ENCODE peak calls at places on chromosome 21, in nine cellular contexts. M is uterus; V is psoas muscle; P is caudate nucleus; S is mammary epithelial cell; Q is CD8-positive, alpha-beta T cell; W is Panc1; D is CD4-positive, alpha-beta memory T cell; Z is neural progenitor cell. A is an unnamed sample.

GRCh38 chr21:32055305-32055704 is 182.5 kb downstream of the HUNK start:
- DNase-seq in M (no peak), V (no peak), P (no peak), S (no peak), Q (no peak), W (no peak), D (no peak), Z (no peak), A (no peak)

GRCh38 chr21:29371464-29371863 is 72.7 kb downstream of the BACH1 start:
- DNase-seq in M (no peak), V (no peak), P (no peak), S (no peak), Q (no peak), W (no peak), D (no peak), Z (no peak), A (no peak)

GRCh38 chr21:19507682-19508260 is 1104.2 kb upstream of the TMPRSS15 start:
- DNase-seq in M (no peak), V (no peak), P (no peak), S (no peak), Q (no peak), W (no peak), D (no peak), Z (peak; percentile 31), A (no peak)

GRCh38 chr21:42125571-42126544 is 54.7 kb downstream of the UMODL1 start:
- DNase-seq in M (no peak), V (no peak), P (no peak), S (no peak), Q (no peak), W (no peak), D (no peak), Z (peak; percentile 43), A (no peak)

GRCh38 chr21:42527489-42528158 is 14.0 kb downstream of the SLC37A1 start:
- DNase-seq in M (no peak), V (no peak), P (no peak), S (no peak), Q (peak; percentile 54), W (no peak), D (peak; percentile 85), Z (no peak), A (no peak)

GRCh38 chr21:29568020-29568419 is 269.3 kb downstream of the BACH1 start:
- DNase-seq in M (no peak), V (no peak), P (no peak), S (no peak), Q (no peak), W (no peak), D (no peak), Z (no peak), A (no peak)

GRCh38 chr21:29654855-29655254 is 284.9 kb downstream of the GRIK1 start:
- DNase-seq in M (no peak), V (no peak), P (no peak), S (no peak), Q (no peak), W (no peak), D (no peak), Z (no peak), A (no peak)

GRCh38 chr21:21111309-21111920 is 113.2 kb downstream of the NCAM2 start:
- DNase-seq in M (no peak), V (no peak), P (no peak), S (no peak), Q (no peak), W (no peak), D (no peak), Z (peak; percentile 10), A (no peak)

GRCh38 chr21:20026517-20026916 is 971.7 kb upstream of the NCAM2 start:
- DNase-seq in M (no peak), V (no peak), P (no peak), S (no peak), Q (no peak), W (no peak), D (no peak), Z (no peak), A (no peak)

GRCh38 chr21:34807881-34808568 is 139.2 kb downstream of the CLIC6 start:
- DNase-seq in M (peak; percentile 37), V (no peak), P (no peak), S (peak; percentile 96), Q (peak; percentile 62), W (peak; percentile 64), D (peak; percentile 39), Z (no peak), A (no peak)

GRCh38 chr21:35217504-35218060 is 168.5 kb upstream of the RUNX1 start:
- DNase-seq in M (no peak), V (no peak), P (no peak), S (peak; percentile 100), Q (no peak), W (peak; percentile 79), D (no peak), Z (no peak), A (no peak)

GRCh38 chr21:31338892-31339368 is 5.1 kb downstream of the TIAM1 start:
- DNase-seq in M (no peak), V (no peak), P (peak; percentile 45), S (no peak), Q (no peak), W (no peak), D (no peak), Z (peak; percentile 61), A (no peak)

GRCh38 chr21:33208534-33208933 is 21.2 kb upstream of the IFNAR2 start:
- DNase-seq in M (no peak), V (no peak), P (no peak), S (no peak), Q (no peak), W (no peak), D (no peak), Z (no peak), A (no peak)

GRCh38 chr21:33205476-33205875 is 24.3 kb upstream of the IFNAR2 start:
- DNase-seq in M (no peak), V (no peak), P (no peak), S (no peak), Q (peak; percentile 37), W (no peak), D (peak; percentile 35), Z (no peak), A (no peak)

GRCh38 chr21:33206771-33207290 is 22.9 kb upstream of the IFNAR2 start:
- DNase-seq in M (no peak), V (no peak), P (no peak), S (no peak), Q (no peak), W (no peak), D (no peak), Z (no peak), A (no peak)

GRCh38 chr21:33211305-33211704 is 18.4 kb upstream of the IFNAR2 start:
- DNase-seq in M (no peak), V (no peak), P (no peak), S (no peak), Q (no peak), W (no peak), D (no peak), Z (no peak), A (no peak)

DNA sequence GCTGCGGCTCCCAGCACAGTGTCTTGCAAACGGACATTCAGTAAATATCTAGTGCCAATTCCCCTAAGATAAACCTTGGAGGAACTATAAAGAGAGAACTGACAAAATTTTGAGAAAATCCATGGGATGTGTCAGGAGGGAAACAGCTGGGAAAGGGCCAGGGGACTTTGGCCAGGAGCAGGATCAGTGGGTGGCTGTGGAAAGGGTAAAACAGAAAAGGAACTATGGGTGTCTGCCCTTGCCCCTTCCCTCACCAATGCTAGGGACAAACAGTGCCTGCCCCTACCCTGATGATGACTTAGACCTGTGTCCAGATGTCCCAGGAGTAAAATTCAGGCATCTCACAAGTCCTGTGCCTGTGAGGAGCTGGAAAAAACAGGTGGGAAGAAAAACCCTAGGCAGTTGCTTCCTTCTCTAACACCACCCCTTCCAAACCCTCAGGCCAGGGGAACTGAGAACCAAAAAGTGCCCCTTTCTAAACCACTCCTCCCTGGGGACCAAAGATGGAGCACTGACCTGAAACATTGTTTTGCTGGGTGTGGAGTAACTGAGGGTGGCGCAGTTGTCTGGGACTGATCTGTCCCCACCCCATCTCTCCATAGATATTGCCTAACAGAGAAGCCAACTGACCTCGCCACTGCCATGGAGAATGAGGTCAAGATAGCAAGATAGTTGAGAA is 22.1 kb upstream of the IFNAR2 start:
- DNase-seq in M (no peak), V (no peak), P (no peak), S (no peak), Q (no peak), W (no peak), D (no peak), Z (no peak), A (no peak)
- H3K27ac ChIP-seq in M (no peak overlapping the region), V (no peak overlapping the region), P (no peak overlapping the region), S (no peak overlapping the region), Q (no peak overlapping the region), W (no peak overlapping the region), D (no peak overlapping the region), Z (no peak overlapping the region), A (no peak overlapping the region)

GRCh38 chr21:39209334-39209688 is 26.1 kb upstream of the PSMG1 start:
- DNase-seq in M (no peak), V (no peak), P (no peak), S (no peak), Q (no peak), W (no peak), D (no peak), Z (no peak), A (no peak)
- H3K27ac ChIP-seq in M (no peak overlapping the region), V (no peak overlapping the region), P (no peak overlapping the region), S (no peak overlapping the region), Q (no peak overlapping the region), W (no peak overlapping the region), D (no peak overlapping the region), Z (peak overlapping the region; percentile 21), A (no peak overlapping the region)

DNA sequence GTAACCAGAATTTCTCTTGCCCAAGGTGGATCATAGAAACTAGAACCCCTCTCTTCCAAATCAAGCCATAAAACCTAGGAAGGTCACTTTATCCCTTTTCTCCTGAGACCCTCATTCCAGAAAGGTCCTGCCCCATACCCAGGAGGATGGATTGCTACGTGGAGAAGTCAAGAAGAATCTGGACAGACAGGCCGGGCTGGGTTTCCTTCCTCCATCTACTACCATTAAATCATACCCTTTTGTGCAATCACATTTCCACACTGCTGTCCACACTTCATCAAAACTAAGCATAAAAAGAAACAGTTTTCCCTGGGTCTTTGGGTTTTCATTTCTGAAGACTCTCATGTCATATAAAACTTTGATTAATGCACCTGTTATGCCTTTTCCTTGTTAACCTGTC is 65.4 kb downstream of the C21orf91 start:
- DNase-seq in M (no peak), V (no peak), P (no peak), S (no peak), Q (no peak), W (no peak), D (no peak), Z (no peak), A (no peak)
- H3K27ac ChIP-seq in M (no peak overlapping the region), V (no peak overlapping the region), P (no peak overlapping the region), S (no peak overlapping the region), Q (no peak overlapping the region), W (no peak overlapping the region), D (no peak overlapping the region), Z (no peak overlapping the region), A (no peak overlapping the region)

DNA sequence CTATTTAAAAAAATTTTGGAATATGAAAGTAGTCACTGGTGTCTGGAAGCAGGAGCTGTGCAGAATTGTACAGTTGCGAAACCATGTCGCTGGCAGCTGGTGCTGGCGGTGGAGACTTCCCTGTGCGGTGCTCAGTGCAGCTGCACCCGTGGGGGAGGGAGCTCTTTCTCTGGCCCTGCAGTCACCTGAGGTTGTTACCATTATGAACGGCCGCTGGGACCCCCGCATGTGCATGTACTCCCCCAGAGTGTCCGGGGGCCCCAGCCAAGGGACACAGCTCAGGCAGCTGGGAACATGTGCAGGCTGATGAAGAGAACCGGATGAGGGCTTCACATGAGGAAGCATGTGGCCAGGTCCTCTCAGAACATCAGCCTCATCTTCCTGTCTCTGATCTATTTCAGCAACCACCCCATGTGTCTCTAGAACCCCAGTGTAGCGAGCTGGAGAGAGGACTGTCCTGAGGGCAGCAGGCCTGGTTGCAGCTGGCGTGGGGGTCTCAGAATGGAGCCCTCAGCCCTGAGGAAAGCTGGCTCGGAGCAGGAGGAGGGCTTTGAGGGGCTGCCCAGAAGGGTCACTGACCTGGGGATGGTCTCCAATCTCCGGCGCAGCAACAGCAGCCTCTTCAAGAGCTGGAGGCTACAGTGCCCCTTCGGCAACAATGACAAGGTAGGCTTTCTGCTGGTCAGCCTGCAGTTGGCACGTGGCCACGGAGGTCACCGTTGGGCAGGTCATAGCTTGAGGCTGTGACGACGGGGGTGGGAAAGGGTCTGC is at the start of gene TRPM2:
- DNase-seq in M (peak; percentile 70), V (peak; percentile 88), P (no peak), S (no peak), Q (peak; percentile 33), W (no peak), D (peak; percentile 39), Z (no peak), A (no peak)
- H3K27ac ChIP-seq in M (peak within 1 kb of the TSS; percentile 0), V (peak within 1 kb of the TSS; percentile 36), P (peak within 1 kb of the TSS; percentile 67), S (no peak within 1 kb of the TSS), Q (no peak within 1 kb of the TSS), W (no peak within 1 kb of the TSS), D (no peak within 1 kb of the TSS), Z (no peak within 1 kb of the TSS), A (peak within 1 kb of the TSS; percentile 68)